ENCODE peak calls at places on chromosomes 6 and 20, in six cellular contexts. K is astrocyte, I is HCT116, M is NT2/D1, A is IMR-90, C is Karpas-422. Q is an unnamed sample.

GRCh38 chr6:84774174-84775158 is 10.1 kb upstream of the TBX18 start:
- DNase-seq in I (no peak), A (no peak), K (no peak), C (no peak), M (no peak), Q (peak)

GRCh38 chr6:15077964-15078363 is 167.9 kb upstream of the JARID2 start:
- DNase-seq in I (no peak), A (no peak), C (no peak), K (no peak), M (peak), Q (no peak)

GRCh38 chr20:51525241-51526104 is 17.0 kb downstream of the NFATC2 start:
- DNase-seq in C (no peak), K (no peak), I (no peak), A (no peak), M (no peak), Q (no peak)

GRCh38 chr6:106750146-106750900 is 120.9 kb downstream of the QRSL1 start:
- DNase-seq in M (no peak), C (no peak), K (peak), A (no peak), I (no peak), Q (no peak)

GRCh38 chr6:154410619-154411044 is 54.0 kb upstream of the IPCEF1 start:
- DNase-seq in I (peak), M (no peak), K (peak), A (peak), C (peak), Q (peak)

GRCh38 chr6:104095661-104096416 is 763.9 kb downstream of the HACE1 start:
- DNase-seq in I (no peak), C (no peak), M (no peak), A (no peak), K (no peak), Q (no peak)

GRCh38 chr6:159062564-159062945 is 17.8 kb upstream of the TAGAP start:
- DNase-seq in C (no peak), M (no peak), K (no peak), A (no peak), I (no peak), Q (no peak)

GRCh38 chr20:35992713-35993335 is 24.4 kb downstream of the CNBD2 start:
- DNase-seq in M (no peak), C (peak), I (peak), K (peak), A (peak), Q (peak)

GRCh38 chr6:148192310-148192709 is 150.3 kb upstream of the SASH1 start:
- DNase-seq in K (peak), I (no peak), A (peak), M (no peak), C (no peak), Q (peak)

GRCh38 chr6:62466607-62467006 is 180.6 kb upstream of the KHDRBS2 start:
- DNase-seq in I (no peak), A (no peak), M (no peak), C (no peak), K (no peak), Q (no peak)

GRCh38 chr6:70537266-70537665 is 29.5 kb upstream of the SDHAF4 start:
- DNase-seq in I (no peak), A (no peak), M (no peak), K (no peak), C (no peak), Q (no peak)

GRCh38 chr6:136582702-136583471 is 32.7 kb upstream of the MAP7 start:
- DNase-seq in A (peak), I (peak), C (no peak), M (no peak), K (peak), Q (peak)

GRCh38 chr6:105483492-105483891 is 80.6 kb upstream of the PREP start:
- DNase-seq in I (no peak), A (peak), M (no peak), K (peak), C (no peak), Q (peak)

GRCh38 chr6:139853302-139853992 is 479.0 kb upstream of the CITED2 start:
- DNase-seq in K (peak), C (no peak), A (peak), I (no peak), M (no peak), Q (peak)

GRCh38 chr20:21315138-21315537 is 12.0 kb downstream of the XRN2 start:
- DNase-seq in A (peak), I (no peak), K (peak), C (no peak), M (no peak), Q (peak)

GRCh38 chr6:127107916-127108315 is 10.6 kb upstream of the RSPO3 start:
- DNase-seq in K (no peak), I (no peak), C (no peak), M (no peak), A (no peak), Q (no peak)

GRCh38 chr6:76742919-76743318 is 670.5 kb upstream of the IMPG1 start:
- DNase-seq in C (no peak), A (no peak), M (no peak), I (no peak), K (no peak), Q (no peak)

GRCh38 chr20:53334861-53335260 is 258.8 kb downstream of the ZNF217 start:
- DNase-seq in K (no peak), A (no peak), C (no peak), M (no peak), I (no peak), Q (no peak)

GRCh38 chr20:53330744-53331143 is 262.9 kb downstream of the ZNF217 start:
- DNase-seq in M (no peak), K (peak), I (no peak), C (no peak), A (no peak), Q (no peak)

GRCh38 chr20:53331151-53331973 is 262.3 kb downstream of the ZNF217 start:
- DNase-seq in K (peak), A (no peak), I (peak), M (peak), C (no peak), Q (peak)

GRCh38 chr20:53329781-53330180 is 263.9 kb downstream of the ZNF217 start:
- DNase-seq in C (no peak), K (no peak), M (no peak), A (no peak), I (no peak), Q (no peak)

DNA sequence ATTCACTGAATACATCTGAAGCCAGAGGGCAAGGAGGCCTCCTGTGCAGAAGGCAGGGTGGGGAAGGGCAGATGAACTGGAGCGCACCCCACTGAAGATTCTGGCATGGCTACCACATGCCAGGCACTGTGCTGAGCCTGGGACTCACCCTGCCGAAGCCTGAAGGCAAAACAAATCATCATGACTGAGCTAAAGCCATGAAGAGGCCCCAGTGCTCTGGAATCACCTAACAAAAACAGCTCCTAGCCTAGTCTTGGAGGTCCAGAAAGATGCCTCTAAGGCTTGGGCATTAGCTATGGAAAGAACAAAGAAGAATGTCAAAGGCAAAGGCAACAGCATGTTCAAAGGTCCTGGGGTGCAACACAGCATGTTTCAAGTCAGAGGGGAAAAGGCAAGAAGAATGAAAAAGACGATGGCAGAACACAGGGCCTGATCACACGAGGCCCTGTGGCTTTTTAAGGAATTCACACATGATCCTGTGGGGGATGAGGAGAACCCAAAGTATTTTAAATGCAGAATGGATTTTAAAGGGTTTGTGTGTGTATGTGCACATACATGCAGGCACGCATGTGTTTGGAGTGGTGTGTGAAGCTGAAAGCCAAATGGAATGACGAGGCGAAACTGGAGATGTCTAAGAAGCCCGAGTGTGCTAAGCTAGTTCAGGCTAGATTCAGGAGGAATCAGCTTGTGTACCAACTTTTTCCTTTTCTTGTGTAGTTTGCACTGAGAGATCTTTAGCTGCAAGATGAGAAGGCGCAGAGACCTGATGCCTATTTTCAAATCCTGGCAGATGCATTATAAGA is 261.4 kb downstream of the ZNF217 start:
- DNase-seq in M (no peak), I (no peak), A (no peak), K (no peak), C (no peak), Q (no peak)
- H3K9ac ChIP-seq in M (no peak), I (no peak), A (no peak), K (no peak), C (no peak), Q (no peak)

DNA sequence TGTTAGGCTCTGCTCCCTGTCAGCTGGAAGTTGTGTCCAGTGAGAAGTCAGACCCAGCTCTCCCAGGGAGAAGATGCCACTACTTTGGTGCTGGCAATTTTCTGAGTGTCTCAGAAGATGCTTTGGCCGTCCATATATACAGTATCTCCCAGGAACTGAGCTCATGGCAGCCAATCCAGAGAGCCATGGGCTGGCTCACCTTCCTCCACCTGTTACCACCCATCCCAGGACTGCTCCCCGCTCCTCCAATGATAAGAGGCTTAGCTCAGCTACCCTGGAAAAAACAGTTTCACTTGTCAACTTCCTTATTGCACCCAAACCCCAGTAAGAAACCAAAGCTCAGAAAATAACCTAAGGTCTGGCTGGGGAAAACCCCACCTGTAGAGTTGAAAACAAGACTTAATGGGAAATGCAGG is at the start of gene BNIP5:
- DNase-seq in A (no peak), I (no peak), C (no peak), M (no peak), K (no peak), Q (no peak)
- H3K9ac ChIP-seq in A (no peak), I (no peak), C (no peak), M (no peak), K (no peak), Q (no peak)

GRCh38 chr6:66390393-66390792 is 683.4 kb upstream of the EYS start:
- DNase-seq in I (no peak), K (no peak), A (no peak), C (no peak), M (no peak), Q (no peak)

GRCh38 chr6:66396549-66396948 is 689.5 kb upstream of the EYS start:
- DNase-seq in A (no peak), K (no peak), I (no peak), M (no peak), C (no peak), Q (no peak)

GRCh38 chr6:66396145-66396544 is 689.1 kb upstream of the EYS start:
- DNase-seq in A (no peak), K (no peak), M (no peak), C (no peak), I (no peak), Q (no peak)
- H3K9ac ChIP-seq in A (no peak), K (no peak), M (no peak), C (no peak), I (no peak), Q (no peak)

DNA sequence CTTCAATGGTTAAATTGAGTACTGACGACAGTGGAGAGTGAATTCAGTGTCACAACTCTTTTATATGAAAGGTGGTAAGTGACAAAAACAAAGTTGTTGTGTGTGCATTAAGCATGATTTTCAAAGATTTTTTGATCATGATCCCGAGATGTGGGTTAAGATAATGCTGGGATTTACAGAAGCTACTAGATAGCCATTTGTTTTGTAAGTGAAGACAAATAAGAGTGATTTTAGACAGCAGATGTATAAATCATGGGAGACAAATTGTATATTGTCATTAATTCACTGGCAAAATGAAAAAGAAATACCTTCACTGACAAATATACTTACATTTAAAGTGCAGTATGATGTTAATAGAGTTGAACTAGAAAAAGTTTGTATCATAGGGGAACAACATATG is 6.1 kb downstream of the ADGRB3 start:
- DNase-seq in K (no peak), A (no peak), I (no peak), C (no peak), M (no peak), Q (no peak)
- H3K9ac ChIP-seq in K (no peak), A (no peak), I (no peak), C (no peak), M (no peak), Q (no peak)

DNA sequence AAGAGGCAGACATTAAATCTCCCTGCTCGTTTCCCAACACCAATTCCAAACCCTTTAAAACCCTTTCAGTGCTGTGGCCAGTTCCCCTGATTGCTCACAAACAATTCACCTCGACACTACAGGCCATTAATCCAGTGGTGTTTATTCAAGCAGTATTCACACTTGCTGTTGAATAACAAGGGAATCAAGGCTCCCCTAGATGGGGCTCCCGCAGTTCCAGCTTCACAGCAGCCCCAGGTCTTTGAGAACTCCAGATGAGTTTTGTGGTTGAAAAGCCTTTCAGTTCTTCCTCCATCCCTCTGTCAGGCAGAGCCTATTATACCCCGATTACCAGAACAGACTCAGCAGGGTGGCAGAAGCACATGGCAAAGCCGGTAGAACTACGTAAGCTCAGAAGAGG is 36.2 kb downstream of the JAG1 start:
- DNase-seq in C (no peak), I (no peak), M (peak), A (no peak), K (no peak), Q (no peak)
- H3K9ac ChIP-seq in C (no peak), I (no peak), M (no peak), A (no peak), K (peak), Q (no peak)

GRCh38 chr6:120290964-120291363 is 941.4 kb upstream of the MAN1A1 start:
- DNase-seq in M (no peak), A (no peak), K (no peak), I (no peak), C (no peak), Q (no peak)
- H3K9ac ChIP-seq in M (no peak), A (no peak), K (no peak), I (no peak), C (no peak), Q (no peak)

GRCh38 chr6:44178424-44179071 is 19.9 kb downstream of the CAPN11 start:
- DNase-seq in A (no peak), C (no peak), M (no peak), K (no peak), I (no peak), Q (no peak)

GRCh38 chr6:44177691-44178423 is 19.2 kb downstream of the CAPN11 start:
- DNase-seq in A (peak), M (no peak), I (no peak), K (peak), C (no peak), Q (peak)

GRCh38 chr6:44179072-44179536 is 20.5 kb downstream of the CAPN11 start:
- DNase-seq in K (no peak), C (no peak), A (no peak), M (no peak), I (no peak), Q (no peak)

GRCh38 chr6:44176130-44176934 is 17.7 kb downstream of the CAPN11 start:
- DNase-seq in K (no peak), M (no peak), A (no peak), C (no peak), I (no peak), Q (no peak)

DNA sequence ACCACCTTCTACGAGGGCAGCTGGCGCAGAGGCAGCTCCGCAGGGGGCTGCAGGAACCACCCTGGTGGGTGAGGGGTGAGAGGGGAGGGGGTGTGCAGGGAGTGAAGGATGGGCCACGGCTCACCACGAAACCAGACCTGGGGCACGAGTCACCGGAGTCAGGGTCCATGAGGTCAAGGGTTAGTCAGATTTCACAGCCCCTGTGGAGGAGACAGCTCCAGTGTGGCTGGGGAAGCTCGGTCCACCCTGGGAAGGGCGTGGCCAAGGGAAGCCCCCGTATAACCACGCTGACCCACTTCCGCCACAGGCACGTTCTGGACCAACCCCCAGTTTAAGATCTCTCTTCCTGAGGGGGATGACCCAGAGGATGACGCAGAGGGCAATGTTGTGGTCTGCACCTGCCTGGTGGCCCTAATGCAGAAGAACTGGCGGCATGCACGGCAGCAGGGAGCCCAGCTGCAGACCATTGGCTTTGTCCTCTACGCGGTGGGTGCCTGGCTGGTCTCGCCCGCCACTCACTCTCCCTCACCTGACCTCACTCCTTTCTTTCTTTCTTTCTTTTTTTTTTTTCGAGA is 18.4 kb downstream of the CAPN11 start:
- DNase-seq in K (no peak), M (no peak), I (no peak), C (peak), A (no peak), Q (no peak)
- H3K9ac ChIP-seq in K (no peak), M (no peak), I (no peak), C (peak), A (no peak), Q (no peak)

GRCh38 chr6:145277358-145278097 is 457.8 kb downstream of the EPM2A start:
- DNase-seq in C (no peak), M (no peak), I (no peak), A (no peak), K (no peak), Q (no peak)
- H3K9ac ChIP-seq in C (no peak), M (no peak), I (no peak), A (no peak), K (no peak), Q (no peak)

Q was measured in adipocyte.